ENCODE peak calls at places on chromosomes 11 and 22, in five cellular contexts. One of them, this sample, is unnamed.

GRCh38 chr11:2770556-2771301 is 70.9 kb upstream of the KCNQ1OT1 start:
- DNase-seq in endothelial cell: peak
- DNase-seq in psoas muscle: no peak
- DNase-seq in GM12865: no peak
- DNase-seq in Calu3: no peak
- DNase-seq in this sample: no peak

GRCh38 chr11:79414644-79415317 is 26.0 kb downstream of the TENM4 start:
- DNase-seq in endothelial cell: no peak
- DNase-seq in psoas muscle: peak
- DNase-seq in GM12865: no peak
- DNase-seq in Calu3: no peak
- DNase-seq in this sample: no peak

GRCh38 chr22:24379536-24379935 is 47.9 kb upstream of the ADORA2A start:
- DNase-seq in endothelial cell: no peak
- DNase-seq in psoas muscle: no peak
- DNase-seq in GM12865: no peak
- DNase-seq in Calu3: no peak
- DNase-seq in this sample: no peak

GRCh38 chr22:30178180-30179126 is 68.1 kb downstream of the LIF start:
- DNase-seq in endothelial cell: no peak
- DNase-seq in psoas muscle: no peak
- DNase-seq in GM12865: no peak
- DNase-seq in Calu3: no peak
- DNase-seq in this sample: no peak

GRCh38 chr11:60900673-60901404 is 5.5 kb downstream of the PRPF19 start:
- DNase-seq in endothelial cell: no peak
- DNase-seq in psoas muscle: no peak
- DNase-seq in GM12865: no peak
- DNase-seq in Calu3: no peak
- DNase-seq in this sample: no peak

GRCh38 chr22:46972901-46973831 is 210.7 kb downstream of the TBC1D22A start:
- DNase-seq in endothelial cell: no peak
- DNase-seq in psoas muscle: no peak
- DNase-seq in GM12865: no peak
- DNase-seq in Calu3: no peak
- DNase-seq in this sample: no peak

GRCh38 chr11:65459552-65459951 is 37.0 kb downstream of the NEAT1 start:
- DNase-seq in endothelial cell: no peak
- DNase-seq in psoas muscle: no peak
- DNase-seq in GM12865: peak
- DNase-seq in Calu3: no peak
- DNase-seq in this sample: no peak

GRCh38 chr22:49657275-49657973 is 170.2 kb downstream of the BRD1 start:
- DNase-seq in endothelial cell: peak
- DNase-seq in psoas muscle: peak
- DNase-seq in GM12865: peak
- DNase-seq in Calu3: no peak
- DNase-seq in this sample: peak

GRCh38 chr11:82930229-82930628 is 28.7 kb downstream of the DDIAS start:
- DNase-seq in endothelial cell: no peak
- DNase-seq in psoas muscle: no peak
- DNase-seq in GM12865: peak
- DNase-seq in Calu3: no peak
- DNase-seq in this sample: no peak

GRCh38 chr11:43937434-43938411 is 4.7 kb upstream of the C11orf96 start:
- DNase-seq in endothelial cell: no peak
- DNase-seq in psoas muscle: no peak
- DNase-seq in GM12865: no peak
- DNase-seq in Calu3: no peak
- DNase-seq in this sample: no peak

GRCh38 chr22:46145361-46145851 is 4.9 kb upstream of the PPARA start:
- DNase-seq in endothelial cell: no peak
- DNase-seq in psoas muscle: no peak
- DNase-seq in GM12865: no peak
- DNase-seq in Calu3: no peak
- DNase-seq in this sample: no peak

GRCh38 chr11:7531011-7531410 is 17.2 kb downstream of the PPFIBP2 start:
- DNase-seq in endothelial cell: no peak
- DNase-seq in psoas muscle: no peak
- DNase-seq in GM12865: peak
- DNase-seq in Calu3: no peak
- DNase-seq in this sample: no peak

GRCh38 chr11:73464347-73464746 is 88.1 kb downstream of the RELT start:
- DNase-seq in endothelial cell: no peak
- DNase-seq in psoas muscle: no peak
- DNase-seq in GM12865: no peak
- DNase-seq in Calu3: no peak
- DNase-seq in this sample: no peak

GRCh38 chr22:42433754-42434153 is 1.6 kb upstream of the NFAM1 start:
- DNase-seq in endothelial cell: no peak
- DNase-seq in psoas muscle: no peak
- DNase-seq in GM12865: no peak
- DNase-seq in Calu3: no peak
- DNase-seq in this sample: no peak

GRCh38 chr11:127130321-127130720 is 129.8 kb upstream of the KIRREL3 start:
- DNase-seq in endothelial cell: no peak
- DNase-seq in psoas muscle: no peak
- DNase-seq in GM12865: no peak
- DNase-seq in Calu3: no peak
- DNase-seq in this sample: no peak

GRCh38 chr11:127136438-127136837 is 135.9 kb upstream of the KIRREL3 start:
- DNase-seq in endothelial cell: no peak
- DNase-seq in psoas muscle: no peak
- DNase-seq in GM12865: no peak
- DNase-seq in Calu3: no peak
- DNase-seq in this sample: no peak

DNA sequence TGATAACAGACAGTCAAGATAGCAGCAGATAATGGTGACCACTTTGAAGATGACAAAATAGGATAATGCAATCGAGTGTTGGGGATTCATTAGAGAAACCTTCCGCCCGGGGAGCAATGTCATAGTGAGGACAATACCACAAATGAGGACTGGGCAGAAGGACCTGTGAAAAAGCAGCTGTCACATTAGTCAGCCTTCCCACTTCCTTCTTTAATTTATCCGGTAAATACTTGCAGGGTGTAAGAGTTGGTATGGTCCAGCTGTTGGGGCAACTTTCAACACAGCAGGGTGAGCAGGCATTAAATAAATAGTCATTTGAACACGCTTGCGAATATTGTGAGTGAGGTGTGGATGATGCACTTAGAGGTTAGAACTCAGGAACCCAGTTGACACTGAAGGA is 132.5 kb upstream of the KIRREL3 start:
- DNase-seq in endothelial cell: no peak
- DNase-seq in psoas muscle: no peak
- DNase-seq in GM12865: no peak
- DNase-seq in Calu3: no peak
- DNase-seq in this sample: no peak
- TF ChIP-seq CTCF in endothelial cell: no peak
- TF ChIP-seq CTCF in psoas muscle: no peak
- TF ChIP-seq CTCF in GM12865: no peak
- TF ChIP-seq CTCF in Calu3: no peak
- TF ChIP-seq CTCF in this sample: no peak

GRCh38 chr22:39012525-39013516 is 1.2 kb upstream of the APOBEC3C start:
- DNase-seq in endothelial cell: no peak
- DNase-seq in psoas muscle: no peak
- DNase-seq in GM12865: no peak
- DNase-seq in Calu3: no peak
- DNase-seq in this sample: no peak

GRCh38 chr22:39013923-39014722 is at the start of gene APOBEC3C:
- DNase-seq in endothelial cell: peak
- DNase-seq in psoas muscle: peak
- DNase-seq in GM12865: peak
- DNase-seq in Calu3: peak
- DNase-seq in this sample: peak

GRCh38 chr22:39021552-39022250 is 774 bp downstream of the APOBEC3D start:
- DNase-seq in endothelial cell: no peak
- DNase-seq in psoas muscle: no peak
- DNase-seq in GM12865: no peak
- DNase-seq in Calu3: no peak
- DNase-seq in this sample: no peak

GRCh38 chr22:39016592-39016991 is 2.5 kb downstream of the APOBEC3C start:
- DNase-seq in endothelial cell: no peak
- DNase-seq in psoas muscle: no peak
- DNase-seq in GM12865: no peak
- DNase-seq in Calu3: no peak
- DNase-seq in this sample: no peak

GRCh38 chr22:39017596-39018365 is 3.1 kb upstream of the APOBEC3D start:
- DNase-seq in endothelial cell: no peak
- DNase-seq in psoas muscle: no peak
- DNase-seq in GM12865: no peak
- DNase-seq in Calu3: no peak
- DNase-seq in this sample: no peak
- TF ChIP-seq CTCF in endothelial cell: no peak
- TF ChIP-seq CTCF in psoas muscle: no peak
- TF ChIP-seq CTCF in GM12865: no peak
- TF ChIP-seq CTCF in Calu3: no peak
- TF ChIP-seq CTCF in this sample: no peak

GRCh38 chr11:67576742-67577475 is 6.7 kb upstream of the GSTP1 start:
- DNase-seq in endothelial cell: no peak
- DNase-seq in psoas muscle: no peak
- DNase-seq in GM12865: peak
- DNase-seq in Calu3: no peak
- DNase-seq in this sample: no peak
- TF ChIP-seq CTCF in endothelial cell: no peak
- TF ChIP-seq CTCF in psoas muscle: no peak
- TF ChIP-seq CTCF in GM12865: peak
- TF ChIP-seq CTCF in Calu3: no peak
- TF ChIP-seq CTCF in this sample: no peak

GRCh38 chr11:440065-441042 is 1.5 kb downstream of the ANO9 start:
- DNase-seq in endothelial cell: no peak
- DNase-seq in psoas muscle: no peak
- DNase-seq in GM12865: peak
- DNase-seq in Calu3: no peak
- DNase-seq in this sample: no peak
- TF ChIP-seq CTCF in endothelial cell: no peak
- TF ChIP-seq CTCF in psoas muscle: no peak
- TF ChIP-seq CTCF in GM12865: peak
- TF ChIP-seq CTCF in Calu3: no peak
- TF ChIP-seq CTCF in this sample: no peak